ENCODE peak calls at places on chromosome 11, in four cellular contexts. One of them, this sample, is unnamed.

GRCh38 chr11:66554602-66555001 is 7.9 kb downstream of the ACTN3 start:
- DNase-seq in fibroblast of the conjunctiva: no peak
- DNase-seq in HS-27A: no peak
- DNase-seq in amygdala: no peak
- DNase-seq in this sample: no peak

GRCh38 chr11:73749118-73749517 is 11.8 kb downstream of the RAB6A start:
- DNase-seq in fibroblast of the conjunctiva: no peak
- DNase-seq in HS-27A: no peak
- DNase-seq in amygdala: no peak
- DNase-seq in this sample: no peak

GRCh38 chr11:22666700-22667439 is 459 bp downstream of the GAS2 start:
- DNase-seq in fibroblast of the conjunctiva: peak
- DNase-seq in HS-27A: no peak
- DNase-seq in amygdala: peak
- DNase-seq in this sample: peak

GRCh38 chr11:94639901-94640721 is 72.9 kb downstream of the PIWIL4 start:
- DNase-seq in fibroblast of the conjunctiva: no peak
- DNase-seq in HS-27A: no peak
- DNase-seq in amygdala: no peak
- DNase-seq in this sample: no peak

GRCh38 chr11:59135648-59136461 is 6.8 kb upstream of the FAM111A start:
- DNase-seq in fibroblast of the conjunctiva: peak
- DNase-seq in HS-27A: no peak
- DNase-seq in amygdala: peak
- DNase-seq in this sample: peak

GRCh38 chr11:23723861-23724260 is 773.0 kb upstream of the LUZP2 start:
- DNase-seq in fibroblast of the conjunctiva: no peak
- DNase-seq in HS-27A: no peak
- DNase-seq in amygdala: no peak
- DNase-seq in this sample: peak

GRCh38 chr11:114279778-114280532 is 16.2 kb upstream of the NNMT start:
- DNase-seq in fibroblast of the conjunctiva: no peak
- DNase-seq in HS-27A: no peak
- DNase-seq in amygdala: no peak
- DNase-seq in this sample: no peak

GRCh38 chr11:117905524-117905923 is 23.7 kb downstream of the TMPRSS13 start:
- DNase-seq in fibroblast of the conjunctiva: no peak
- DNase-seq in HS-27A: no peak
- DNase-seq in amygdala: no peak
- DNase-seq in this sample: no peak

GRCh38 chr11:32643526-32643925 is 59.9 kb downstream of the EIF3M start:
- DNase-seq in fibroblast of the conjunctiva: no peak
- DNase-seq in HS-27A: no peak
- DNase-seq in amygdala: no peak
- DNase-seq in this sample: peak

GRCh38 chr11:43359432-43359818 is 705 bp downstream of the TTC17 start:
- DNase-seq in fibroblast of the conjunctiva: no peak
- DNase-seq in HS-27A: no peak
- DNase-seq in amygdala: no peak
- DNase-seq in this sample: peak

GRCh38 chr11:118152552-118153471 is at the start of gene SCN4B:
- DNase-seq in fibroblast of the conjunctiva: peak
- DNase-seq in HS-27A: no peak
- DNase-seq in amygdala: peak
- DNase-seq in this sample: peak

GRCh38 chr11:108269583-108269982 is 46.7 kb downstream of the ATM start:
- DNase-seq in fibroblast of the conjunctiva: no peak
- DNase-seq in HS-27A: no peak
- DNase-seq in amygdala: no peak
- DNase-seq in this sample: no peak

GRCh38 chr11:77813256-77813655 is 7.3 kb downstream of the RSF1 start:
- DNase-seq in fibroblast of the conjunctiva: no peak
- DNase-seq in HS-27A: no peak
- DNase-seq in amygdala: no peak
- DNase-seq in this sample: no peak

GRCh38 chr11:64599698-64600211 is 8.7 kb downstream of the SLC22A12 start:
- DNase-seq in fibroblast of the conjunctiva: no peak
- DNase-seq in HS-27A: no peak
- DNase-seq in amygdala: no peak
- DNase-seq in this sample: no peak

GRCh38 chr11:9060700-9061111 is 30.7 kb downstream of the SCUBE2 start:
- DNase-seq in fibroblast of the conjunctiva: no peak
- DNase-seq in HS-27A: no peak
- DNase-seq in amygdala: no peak
- DNase-seq in this sample: no peak

GRCh38 chr11:120131941-120132644 is 5.8 kb downstream of the TRIM29 start:
- DNase-seq in fibroblast of the conjunctiva: no peak
- DNase-seq in HS-27A: no peak
- DNase-seq in amygdala: no peak
- DNase-seq in this sample: no peak

GRCh38 chr11:60363542-60364525 is 14.5 kb upstream of the MS4A7 start:
- DNase-seq in fibroblast of the conjunctiva: peak
- DNase-seq in HS-27A: no peak
- DNase-seq in amygdala: peak
- DNase-seq in this sample: peak

GRCh38 chr11:9172394-9172793 is 81.0 kb upstream of the SCUBE2 start:
- DNase-seq in fibroblast of the conjunctiva: no peak
- DNase-seq in HS-27A: no peak
- DNase-seq in amygdala: no peak
- DNase-seq in this sample: peak

GRCh38 chr11:45110562-45110961 is 35.9 kb upstream of the PRDM11 start:
- DNase-seq in fibroblast of the conjunctiva: peak
- DNase-seq in HS-27A: peak
- DNase-seq in amygdala: no peak
- DNase-seq in this sample: peak

GRCh38 chr11:8338138-8338537 is 74.5 kb upstream of the LMO1 start:
- DNase-seq in fibroblast of the conjunctiva: no peak
- DNase-seq in HS-27A: no peak
- DNase-seq in amygdala: peak
- DNase-seq in this sample: peak

GRCh38 chr11:94771390-94771789 is 3.2 kb downstream of the AMOTL1 start:
- DNase-seq in fibroblast of the conjunctiva: no peak
- DNase-seq in HS-27A: no peak
- DNase-seq in amygdala: no peak
- DNase-seq in this sample: no peak

GRCh38 chr11:66126064-66126463 is 56.0 kb downstream of the PACS1 start:
- DNase-seq in fibroblast of the conjunctiva: no peak
- DNase-seq in HS-27A: no peak
- DNase-seq in amygdala: no peak
- DNase-seq in this sample: peak

GRCh38 chr11:75490221-75491181 is 35.2 kb downstream of the GDPD5 start:
- DNase-seq in fibroblast of the conjunctiva: no peak
- DNase-seq in HS-27A: peak
- DNase-seq in amygdala: no peak
- DNase-seq in this sample: peak

GRCh38 chr11:10638285-10638684 is 55.3 kb downstream of the IRAG1 start:
- DNase-seq in fibroblast of the conjunctiva: peak
- DNase-seq in HS-27A: no peak
- DNase-seq in amygdala: peak
- DNase-seq in this sample: no peak

GRCh38 chr11:123363556-123363955 is 66.5 kb upstream of the GRAMD1B start:
- DNase-seq in fibroblast of the conjunctiva: no peak
- DNase-seq in HS-27A: no peak
- DNase-seq in amygdala: no peak
- DNase-seq in this sample: no peak

GRCh38 chr11:11157201-11157600 is 195.8 kb downstream of the CSNK2A3 start:
- DNase-seq in fibroblast of the conjunctiva: peak
- DNase-seq in HS-27A: no peak
- DNase-seq in amygdala: no peak
- DNase-seq in this sample: peak

GRCh38 chr11:107018274-107018901 is at the start of gene GUCY1A2:
- DNase-seq in fibroblast of the conjunctiva: no peak
- DNase-seq in HS-27A: no peak
- DNase-seq in amygdala: peak
- DNase-seq in this sample: no peak

GRCh38 chr11:116829525-116830183 is at the start of gene APOC3:
- DNase-seq in fibroblast of the conjunctiva: no peak
- DNase-seq in HS-27A: no peak
- DNase-seq in amygdala: no peak
- DNase-seq in this sample: no peak

GRCh38 chr11:73810637-73811036 is 23.0 kb downstream of the MRPL48 start:
- DNase-seq in fibroblast of the conjunctiva: no peak
- DNase-seq in HS-27A: no peak
- DNase-seq in amygdala: no peak
- DNase-seq in this sample: no peak

GRCh38 chr11:125348704-125349635 is 147.1 kb downstream of the FEZ1 start:
- DNase-seq in fibroblast of the conjunctiva: no peak
- DNase-seq in HS-27A: no peak
- DNase-seq in amygdala: peak
- DNase-seq in this sample: peak

GRCh38 chr11:13160302-13160701 is 117.3 kb upstream of the BMAL1 start:
- DNase-seq in fibroblast of the conjunctiva: no peak
- DNase-seq in HS-27A: no peak
- DNase-seq in amygdala: peak
- DNase-seq in this sample: no peak

GRCh38 chr11:107508858-107509244 is 51.2 kb upstream of the CWF19L2 start:
- DNase-seq in fibroblast of the conjunctiva: no peak
- DNase-seq in HS-27A: no peak
- DNase-seq in amygdala: no peak
- DNase-seq in this sample: no peak

This sample was measured in kidney tubule cell.